ENCODE peak calls at places on chromosomes 5 and 9, in nine cellular contexts. B, U, Y, G, R, P, Q, H and M are unnamed samples.

GRCh38 chr9:83266618-83267543 is 203.9 kb upstream of the RASEF start:
- DNase-seq in B (peak), U (no peak), Y (peak), G (peak), R (no peak), P (peak), Q (no peak), H (no peak), M (peak)

GRCh38 chr5:123089572-123089970 is 530 bp downstream of the PRDM6 start:
- DNase-seq in B (no peak), U (no peak), Y (peak), G (peak), R (no peak), P (peak), Q (no peak), H (no peak), M (peak)

GRCh38 chr5:99054972-99055371 is 126.2 kb upstream of the CHD1 start:
- DNase-seq in B (no peak), U (no peak), Y (no peak), G (no peak), R (no peak), P (no peak), Q (no peak), H (no peak), M (no peak)

GRCh38 chr9:97924386-97924785 is 2.1 kb upstream of the TRMO start:
- DNase-seq in B (no peak), U (no peak), Y (no peak), G (no peak), R (no peak), P (no peak), Q (no peak), H (no peak), M (no peak)

GRCh38 chr5:172939045-172939444 is 20.2 kb upstream of the RPL26L1 start:
- DNase-seq in B (no peak), U (no peak), Y (peak), G (peak), R (peak), P (peak), Q (no peak), H (no peak), M (no peak)

GRCh38 chr5:126676195-126676624 is 75.5 kb downstream of the PHAX start:
- DNase-seq in B (no peak), U (peak), Y (peak), G (no peak), R (peak), P (peak), Q (peak), H (no peak), M (no peak)

GRCh38 chr5:150180241-150181027 is 9.4 kb upstream of the SLC6A7 start:
- DNase-seq in B (peak), U (no peak), Y (peak), G (peak), R (no peak), P (no peak), Q (no peak), H (peak), M (peak)

GRCh38 chr9:97846347-97846746 is 6.7 kb upstream of the FOXE1 start:
- DNase-seq in B (no peak), U (no peak), Y (no peak), G (no peak), R (no peak), P (no peak), Q (no peak), H (no peak), M (no peak)

GRCh38 chr5:9196403-9197224 is 349.3 kb downstream of the SEMA5A start:
- DNase-seq in B (no peak), U (no peak), Y (peak), G (no peak), R (no peak), P (peak), Q (no peak), H (no peak), M (no peak)

GRCh38 chr5:119268387-119269060 is 87.3 kb upstream of the TNFAIP8 start:
- DNase-seq in B (peak), U (peak), Y (peak), G (peak), R (peak), P (peak), Q (peak), H (peak), M (peak)